ENCODE peak calls at places on chromosome 19, in five cellular contexts. S, M, F, P and U are unnamed samples.
A peak's percentile ranks its signal among the peaks of the same experiment; 100 is the strongest.

GRCh38 chr19:5880604-5881078 is 10.3 kb upstream of the FUT5 start:
- DNase-seq in S (peak; percentile 97), M (no peak), F (no peak), P (peak; percentile 63), U (peak; percentile 36)

GRCh38 chr19:10660346-10660745 is 6.2 kb downstream of the ILF3 start:
- DNase-seq in S (no peak), M (no peak), F (no peak), P (no peak), U (no peak)

GRCh38 chr19:34366670-34367423 is 1.9 kb downstream of the GPI start:
- DNase-seq in S (no peak), M (no peak), F (no peak), P (no peak), U (no peak)

GRCh38 chr19:10686661-10687517 is 14.3 kb upstream of the QTRT1 start:
- DNase-seq in S (no peak), M (no peak), F (no peak), P (no peak), U (no peak)

GRCh38 chr19:54188224-54188871 is 1.0 kb downstream of the MBOAT7 start:
- DNase-seq in S (no peak), M (no peak), F (no peak), P (peak; percentile 41), U (no peak)

GRCh38 chr19:16366433-16367268 is 42.0 kb downstream of the KLF2 start:
- DNase-seq in S (peak; percentile 48), M (no peak), F (no peak), P (no peak), U (no peak)

GRCh38 chr19:35430382-35431146 is 17.5 kb upstream of the FFAR2 start:
- DNase-seq in S (no peak), M (no peak), F (no peak), P (no peak), U (no peak)

GRCh38 chr19:44903602-44904425 is 1.8 kb upstream of the APOE start:
- DNase-seq in S (peak; percentile 82), M (peak; percentile 80), F (peak; percentile 86), P (peak; percentile 84), U (peak; percentile 89)

GRCh38 chr19:4980838-4981680 is 12.1 kb downstream of the KDM4B start:
- DNase-seq in S (no peak), M (no peak), F (no peak), P (no peak), U (no peak)

GRCh38 chr19:53086949-53087348 is 16.3 kb downstream of the ZNF160 start:
- DNase-seq in S (no peak), M (no peak), F (no peak), P (no peak), U (no peak)

GRCh38 chr19:30214651-30215051 is 157.5 kb upstream of the ZNF536 start:
- DNase-seq in S (no peak), M (no peak), F (no peak), P (no peak), U (no peak)

GRCh38 chr19:48239582-48240141 is 16.1 kb downstream of the CARD8 start:
- DNase-seq in S (no peak), M (no peak), F (no peak), P (no peak), U (no peak)

GRCh38 chr19:46474211-46474610 is 2.8 kb upstream of the PNMA8A start:
- DNase-seq in S (no peak), M (no peak), F (no peak), P (no peak), U (peak; percentile 19)

GRCh38 chr19:45514376-45515051 is 7.2 kb downstream of the VASP start:
- DNase-seq in S (no peak), M (peak; percentile 91), F (no peak), P (peak; percentile 54), U (no peak)

GRCh38 chr19:55552620-55553019 is 7.3 kb upstream of the SBK3 start:
- DNase-seq in S (no peak), M (no peak), F (no peak), P (no peak), U (no peak)

GRCh38 chr19:38012944-38013343 is 105.9 kb downstream of the SIPA1L3 start:
- DNase-seq in S (no peak), M (no peak), F (no peak), P (no peak), U (no peak)

GRCh38 chr19:56678205-56678604 is 6.6 kb upstream of the ZNF835 start:
- DNase-seq in S (no peak), M (no peak), F (no peak), P (no peak), U (no peak)

GRCh38 chr19:56687036-56687435 is 15.5 kb upstream of the ZNF835 start:
- DNase-seq in S (no peak), M (no peak), F (no peak), P (no peak), U (no peak)

GRCh38 chr19:56683119-56683518 is 11.6 kb upstream of the ZNF835 start:
- DNase-seq in S (no peak), M (no peak), F (no peak), P (no peak), U (no peak)

DNA sequence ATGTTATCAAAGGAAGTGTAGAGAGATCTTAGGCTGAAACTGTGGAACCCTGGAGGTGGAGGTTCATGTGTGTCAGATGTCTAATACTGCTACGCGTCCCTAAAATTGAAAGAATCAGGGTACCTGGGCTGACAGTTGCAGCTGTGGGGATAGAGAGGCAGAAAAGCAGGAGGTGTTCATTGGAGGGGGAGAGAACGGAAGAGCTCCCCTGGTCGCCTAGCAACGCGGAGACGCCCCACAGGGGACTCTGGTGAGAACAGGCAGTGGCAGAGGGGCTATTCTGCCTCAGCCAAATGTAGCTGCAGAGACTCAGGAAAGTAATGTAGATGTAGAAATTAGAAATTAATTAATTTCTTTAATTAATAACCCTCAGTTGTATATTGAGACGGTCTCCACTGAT is 10.1 kb upstream of the ZNF835 start:
- DNase-seq in S (no peak), M (no peak), F (no peak), P (no peak), U (no peak)
- TF ChIP-seq EP300 in S (no peak), M (no peak), F (no peak), P (no peak), U (no peak)

GRCh38 chr19:40614595-40615411 is 13.6 kb downstream of the LTBP4 start:
- DNase-seq in S (peak; percentile 95), M (peak; percentile 82), F (peak; percentile 92), P (peak; percentile 68), U (peak; percentile 85)
- H3K9me3 ChIP-seq in S (no peaks in the 10 kb centered on the region), M (no peaks in the 10 kb centered on the region), F (no peaks in the 10 kb centered on the region), P (no peaks in the 10 kb centered on the region), U (no peaks in the 10 kb centered on the region)

DNA sequence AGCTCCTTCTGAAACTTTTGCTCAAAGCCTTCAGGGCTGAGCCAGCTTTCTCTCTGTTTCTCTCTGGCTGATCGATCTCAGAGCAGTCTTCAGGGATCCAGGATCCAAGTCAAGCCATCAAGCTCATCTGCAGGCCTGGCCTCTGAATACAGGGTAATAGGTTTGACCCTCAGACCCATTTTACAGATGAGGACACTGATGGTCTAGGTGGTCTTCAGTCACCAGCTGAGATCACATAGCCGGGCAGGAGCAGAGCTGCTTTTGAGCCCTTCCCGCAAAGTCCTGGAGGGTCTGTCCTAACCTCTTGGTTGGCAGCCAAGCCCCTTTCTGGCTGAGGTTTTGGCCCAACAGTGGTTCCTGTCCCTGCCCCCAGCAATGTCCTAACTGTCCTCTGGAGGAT is 5.6 kb upstream of the PEAK3 start:
- DNase-seq in S (no peak), M (no peak), F (no peak), P (no peak), U (no peak)
- H3K27ac ChIP-seq in S (no peak overlapping the region), M (peak overlapping the region; percentile 75), F (no peak overlapping the region), P (no peak overlapping the region), U (no peak overlapping the region)

GRCh38 chr19:3389876-3390361 is 23.5 kb downstream of the NFIC start:
- DNase-seq in S (peak; percentile 76), M (peak; percentile 35), F (no peak), P (no peak), U (no peak)
- TF ChIP-seq EP300 in S (no peak), M (no peak), F (no peak), P (no peak), U (no peak)

DNA sequence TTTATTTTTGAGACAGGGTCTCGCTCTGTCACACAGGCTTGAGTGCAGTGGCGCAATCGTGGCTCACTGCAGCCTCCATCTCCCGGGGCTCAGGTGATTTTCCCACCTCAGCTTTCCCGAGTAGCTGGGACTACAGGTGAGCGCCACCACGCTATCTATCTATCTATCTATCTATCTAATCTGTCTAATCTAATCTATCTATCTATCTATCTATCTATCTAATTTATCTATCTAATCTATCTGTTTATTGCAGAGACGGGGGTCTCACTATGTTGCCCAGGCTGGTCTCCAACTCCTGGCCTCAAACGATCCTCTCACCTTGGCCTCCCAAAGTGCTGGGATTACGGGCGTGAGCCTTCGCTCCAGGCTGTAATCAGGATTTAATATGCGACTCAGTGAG is 587 bp downstream of the ZNF613 start:
- DNase-seq in S (no peak), M (no peak), F (no peak), P (no peak), U (no peak)
- H3K9me3 ChIP-seq in S (peaks cover 6% of the 10 kb centered on the region), M (peaks cover 53% of the 10 kb centered on the region), F (no peaks in the 10 kb centered on the region), P (peaks cover 85% of the 10 kb centered on the region), U (peaks cover 11% of the 10 kb centered on the region)